ENCODE peak calls at places on chromosomes 3 and 15, in eight cellular contexts. Z, T, Y, F, Q, I, E and R are unnamed samples.

GRCh38 chr15:40067921-40068624 is 29.1 kb upstream of the SRP14 start:
- DNase-seq in F (no peak), Q (no peak), T (no peak), Z (no peak), Y (no peak), I (no peak), E (no peak), R (peak; percentile 29)

GRCh38 chr3:116028157-116028556 is 404.8 kb downstream of the GAP43 start:
- DNase-seq in I (no peak), E (no peak), Q (no peak), T (no peak), Z (no peak), F (no peak), Y (no peak), R (no peak)

GRCh38 chr15:33680336-33680735 is 288.0 kb upstream of the CHRM5 start:
- DNase-seq in T (no peak), I (no peak), F (no peak), Q (no peak), E (no peak), Z (no peak), Y (no peak), R (no peak)

GRCh38 chr3:85030052-85030451 is 71.3 kb downstream of the CADM2 start:
- DNase-seq in Y (no peak), I (no peak), Z (no peak), F (no peak), T (no peak), E (no peak), Q (no peak), R (no peak)

GRCh38 chr15:80456517-80457497 is 52.6 kb downstream of the ARNT2 start:
- DNase-seq in Y (no peak), I (no peak), F (peak; percentile 81), E (no peak), Z (no peak), T (no peak), Q (peak; percentile 63), R (peak; percentile 28)

GRCh38 chr3:142857056-142857455 is 31.8 kb downstream of the PCOLCE2 start:
- DNase-seq in I (no peak), T (peak; percentile 27), Y (peak; percentile 86), Z (no peak), Q (peak; percentile 23), F (no peak), E (no peak), R (no peak)

GRCh38 chr15:53384417-53384816 is 375.0 kb downstream of the WDR72 start:
- DNase-seq in F (no peak), I (no peak), T (peak; percentile 23), Y (peak; percentile 38), E (no peak), Z (no peak), Q (no peak), R (no peak)

GRCh38 chr3:71397046-71397445 is 186.5 kb downstream of the FOXP1 start:
- DNase-seq in T (peak; percentile 25), Z (no peak), F (peak; percentile 30), Q (peak; percentile 56), Y (no peak), E (no peak), I (no peak), R (peak; percentile 49)

GRCh38 chr3:187639912-187640822 is 30.0 kb downstream of the SST start:
- DNase-seq in E (no peak), Y (no peak), I (no peak), T (no peak), F (no peak), Z (no peak), Q (no peak), R (no peak)

GRCh38 chr3:187036394-187036793 is 102.9 kb downstream of the RPL39L start:
- DNase-seq in I (no peak), Q (no peak), E (no peak), Y (no peak), F (no peak), Z (no peak), T (no peak), R (no peak)

GRCh38 chr3:187798531-187799520 is 53.6 kb upstream of the BCL6 start:
- DNase-seq in Q (no peak), I (no peak), E (no peak), Z (no peak), F (no peak), T (no peak), Y (no peak), R (no peak)

GRCh38 chr3:52774901-52775864 is 2.2 kb upstream of the ITIH1 start:
- DNase-seq in E (no peak), F (no peak), Z (peak; percentile 34), T (peak; percentile 39), Q (peak; percentile 18), Y (peak; percentile 72), I (no peak), R (no peak)

GRCh38 chr3:71064288-71064975 is 519.1 kb downstream of the FOXP1 start:
- DNase-seq in T (peak; percentile 62), Q (peak; percentile 75), Y (peak; percentile 74), E (no peak), Z (peak; percentile 83), I (no peak), F (peak; percentile 68), R (peak; percentile 67)

GRCh38 chr3:17355591-17355990 is 386.8 kb downstream of the TBC1D5 start:
- DNase-seq in T (no peak), F (no peak), Y (no peak), E (peak; percentile 49), I (no peak), Q (no peak), Z (no peak), R (peak; percentile 81)

GRCh38 chr3:156483426-156483825 is 71.5 kb downstream of the SSR3 start:
- DNase-seq in F (peak; percentile 86), T (no peak), Q (peak; percentile 90), Y (no peak), Z (no peak), E (peak; percentile 52), I (no peak), R (peak; percentile 94)

GRCh38 chr3:45185461-45185860 is 39.3 kb upstream of the CDCP1 start:
- DNase-seq in Q (no peak), Z (no peak), E (no peak), Y (no peak), T (no peak), I (no peak), F (no peak), R (no peak)

GRCh38 chr3:45181496-45181895 is 35.3 kb upstream of the CDCP1 start:
- DNase-seq in I (no peak), Z (no peak), E (no peak), T (no peak), Q (no peak), Y (no peak), F (no peak), R (no peak)

GRCh38 chr3:45185052-45185451 is 38.9 kb upstream of the CDCP1 start:
- DNase-seq in T (no peak), Z (no peak), E (no peak), F (no peak), Y (no peak), I (no peak), Q (no peak), R (no peak)

GRCh38 chr3:45180899-45181298 is 34.7 kb upstream of the CDCP1 start:
- DNase-seq in Y (no peak), F (no peak), Q (no peak), Z (no peak), T (no peak), E (no peak), I (no peak), R (no peak)

DNA sequence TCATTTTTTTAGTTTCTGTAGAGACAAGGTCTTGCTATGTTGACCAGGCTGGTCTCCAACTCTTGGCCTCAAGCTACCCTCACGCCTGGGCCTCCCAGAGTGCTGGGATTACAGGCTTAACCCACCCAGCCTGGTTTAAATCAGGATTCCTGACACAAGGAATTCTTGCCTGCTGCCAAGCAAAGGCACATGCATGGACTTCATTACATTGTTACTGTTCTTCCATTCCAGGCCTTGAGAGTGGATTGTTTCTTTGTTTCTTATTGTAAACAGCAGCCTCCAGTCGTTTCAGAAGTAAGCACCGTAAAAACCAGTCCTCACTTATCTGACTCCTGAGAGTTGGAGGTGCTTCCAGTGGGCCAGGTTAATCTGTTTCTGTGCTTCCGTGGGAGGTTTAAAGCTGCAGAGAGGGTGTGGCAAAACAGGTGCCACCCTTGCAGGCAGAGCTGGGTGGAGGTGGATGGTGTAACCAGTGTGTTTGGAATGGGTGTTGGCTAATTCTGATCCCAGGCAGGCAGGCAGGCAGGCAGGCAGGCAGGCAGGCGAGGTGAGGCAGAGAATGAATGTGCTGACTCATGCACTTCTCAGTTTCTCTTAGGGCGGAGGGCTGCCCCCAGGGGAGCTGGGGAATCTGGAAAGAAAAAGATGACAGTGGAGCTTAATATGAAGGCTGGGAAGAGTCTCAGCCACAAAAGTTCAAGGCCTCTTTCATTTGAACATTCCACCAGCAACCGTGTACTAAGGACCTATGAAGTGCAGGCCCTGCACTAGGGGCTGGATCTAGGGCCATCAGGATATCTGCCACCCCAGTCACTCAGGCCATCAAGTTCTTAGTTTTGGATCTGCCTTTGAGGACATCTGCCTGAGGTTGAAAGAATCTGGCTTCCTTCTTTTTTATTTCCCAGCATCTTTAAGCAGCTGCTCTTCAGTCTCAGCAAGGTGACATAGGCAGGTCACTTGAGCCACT is 37.0 kb upstream of the CDCP1 start:
- DNase-seq in Q (peak; percentile 88), E (no peak), I (no peak), T (peak; percentile 80), Z (no peak), F (peak; percentile 54), Y (no peak), R (peak; percentile 75)
- TF ChIP-seq CTCF in Q (no peak), E (no peak), I (no peak), T (no peak), Z (no peak), F (no peak), Y (no peak), R (no peak)

GRCh38 chr3:3798641-3799113 is 554 bp upstream of the LRRN1 start:
- DNase-seq in Q (no peak), Y (peak; percentile 47), F (no peak), T (peak; percentile 9), E (no peak), Z (peak; percentile 71), I (no peak), R (no peak)
- H3K4me3 ChIP-seq in Q (no peak overlapping the region), Y (peak overlapping the region; percentile 38), F (peak overlapping the region; percentile 7), T (peak overlapping the region; percentile 45), E (no peak overlapping the region), Z (peak overlapping the region; percentile 81), I (peak overlapping the region; percentile 85), R (no peak overlapping the region)

DNA sequence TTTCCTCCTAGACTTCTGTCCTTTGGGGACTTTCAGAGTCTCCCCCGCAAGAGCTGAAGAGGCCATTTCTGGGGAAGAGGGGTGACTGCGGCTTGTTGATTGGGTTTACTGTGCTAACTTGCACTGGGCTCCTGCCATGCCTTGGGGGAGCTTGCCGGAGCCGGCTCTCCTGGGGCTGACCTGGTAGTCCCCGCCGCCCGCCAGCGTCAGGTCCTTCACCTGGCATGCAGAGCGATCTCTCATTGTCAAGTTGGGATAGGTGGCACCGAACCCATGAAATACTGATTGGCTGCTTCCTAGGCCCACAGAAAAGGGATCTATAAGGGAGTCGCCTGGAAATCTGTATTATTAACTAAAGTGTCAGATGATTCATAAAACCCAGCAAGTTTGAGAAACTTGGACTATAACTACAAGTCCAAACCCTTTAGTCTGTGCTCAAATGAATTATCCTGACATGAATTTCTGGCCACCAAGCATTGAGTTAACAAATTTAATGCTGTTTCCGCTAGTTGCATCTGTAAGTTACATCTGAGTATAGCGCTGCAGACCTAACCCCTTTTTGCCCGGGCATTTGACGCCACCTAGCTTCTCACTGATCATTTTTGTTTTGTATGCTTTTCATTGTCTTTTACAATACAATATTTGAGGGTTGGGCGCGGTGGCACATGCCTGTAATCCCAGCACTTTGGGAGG is 605 bp upstream of the IMP3 start:
- DNase-seq in Q (peak; percentile 71), Y (peak; percentile 60), T (no peak), E (no peak), F (peak; percentile 45), I (no peak), Z (peak; percentile 66), R (peak; percentile 65)
- TF ChIP-seq CTCF in Q (peak; percentile 58), Y (no peak), T (no peak), E (no peak), F (peak; percentile 36), I (no peak), Z (peak; percentile 62), R (peak; percentile 36)

GRCh38 chr15:92906563-92907081 is 6.5 kb downstream of the CHD2 start:
- DNase-seq in I (no peak), Q (no peak), E (no peak), Y (no peak), F (peak; percentile 74), Z (no peak), T (no peak), R (peak; percentile 76)
- H3K4me3 ChIP-seq in I (peak overlapping the region; percentile 81), Q (peak overlapping the region; percentile 6), E (no peak overlapping the region), Y (no peak overlapping the region), F (no peak overlapping the region), Z (peak overlapping the region; percentile 64), T (no peak overlapping the region), R (no peak overlapping the region)